ENCODE peak calls at places on chromosome 11, in eight cellular contexts. L, V, W, H, R, Z, E and U are unnamed samples.
A peak's percentile ranks its signal among the peaks of the same experiment; 100 is the strongest.

GRCh38 chr11:8273281-8273680 is 9.6 kb upstream of the LMO1 start:
- DNase-seq in V (no peak), Z (no peak), E (no peak), W (no peak), L (no peak), R (no peak), H (peak; percentile 9), U (no peak)

GRCh38 chr11:110431212-110432073 is 1.7 kb downstream of the FDX1 start:
- DNase-seq in E (no peak), H (peak; percentile 38), L (no peak), R (no peak), W (peak; percentile 33), V (no peak), Z (no peak), U (no peak)

GRCh38 chr11:120432056-120433018 is 79.2 kb upstream of the GRIK4 start:
- DNase-seq in H (peak; percentile 99), W (peak; percentile 99), Z (no peak), V (no peak), R (no peak), L (peak; percentile 95), E (peak; percentile 75), U (peak; percentile 51)

GRCh38 chr11:11349870-11350325 is 3.2 kb downstream of the CSNK2A3 start:
- DNase-seq in R (no peak), W (peak; percentile 87), L (peak; percentile 75), V (no peak), Z (no peak), H (peak; percentile 71), E (peak; percentile 17), U (no peak)

GRCh38 chr11:63595296-63595695 is 18.9 kb downstream of the PLAAT3 start:
- DNase-seq in H (no peak), Z (no peak), L (no peak), V (no peak), R (no peak), W (no peak), E (no peak), U (no peak)

GRCh38 chr11:70582886-70583641 is 184.7 kb downstream of the CTTN start:
- DNase-seq in H (no peak), E (no peak), Z (no peak), W (no peak), L (no peak), R (peak; percentile 63), V (no peak), U (peak; percentile 42)

GRCh38 chr11:3165152-3165705 is at the start of gene OSBPL5:
- DNase-seq in R (peak; percentile 91), W (peak; percentile 73), V (peak; percentile 77), E (peak; percentile 74), Z (peak; percentile 59), L (peak; percentile 23), H (peak; percentile 62), U (peak; percentile 56)

GRCh38 chr11:10087186-10087585 is 206.8 kb downstream of the SBF2 start:
- DNase-seq in H (no peak), L (no peak), R (no peak), Z (no peak), E (no peak), W (peak; percentile 72), V (no peak), U (no peak)

GRCh38 chr11:1854132-1854948 is 1.5 kb downstream of the LSP1 start:
- DNase-seq in Z (no peak), V (no peak), L (no peak), H (no peak), E (no peak), R (peak; percentile 88), W (no peak), U (no peak)

GRCh38 chr11:1534682-1535081 is 37.4 kb downstream of the DUSP8 start:
- DNase-seq in R (no peak), H (no peak), W (no peak), Z (no peak), E (no peak), L (no peak), V (no peak), U (no peak)

GRCh38 chr11:123103326-123103980 is 41.5 kb upstream of the HSPA8 start:
- DNase-seq in V (peak; percentile 36), W (peak; percentile 77), L (peak; percentile 34), R (no peak), E (peak; percentile 65), Z (peak; percentile 23), H (peak; percentile 81), U (no peak)

GRCh38 chr11:3171931-3172560 is 6.9 kb upstream of the OSBPL5 start:
- DNase-seq in Z (no peak), W (no peak), L (no peak), V (no peak), R (peak; percentile 58), E (no peak), H (no peak), U (peak; percentile 34)

GRCh38 chr11:108565653-108566052 is 27.9 kb downstream of the EXPH5 start:
- DNase-seq in V (no peak), H (no peak), Z (no peak), W (no peak), R (no peak), L (no peak), E (no peak), U (no peak)

GRCh38 chr11:131618203-131618602 is 247.8 kb downstream of the NTM start:
- DNase-seq in W (no peak), V (no peak), L (no peak), E (no peak), R (no peak), H (no peak), Z (no peak), U (no peak)

GRCh38 chr11:2797741-2798361 is 87.7 kb downstream of the CDKN1C start:
- DNase-seq in H (no peak), R (peak; percentile 67), Z (no peak), E (peak; percentile 1), V (no peak), W (no peak), L (no peak), U (peak; percentile 54)

GRCh38 chr11:126723665-126724045 is 276.9 kb downstream of the KIRREL3 start:
- DNase-seq in L (no peak), E (no peak), W (no peak), V (no peak), H (peak; percentile 37), R (no peak), Z (no peak), U (no peak)

GRCh38 chr11:110989734-110990133 is 255.8 kb upstream of the POU2AF2 start:
- DNase-seq in H (no peak), V (peak; percentile 23), R (no peak), W (peak; percentile 81), L (peak; percentile 80), Z (no peak), E (peak; percentile 62), U (no peak)

GRCh38 chr11:34238533-34238932 is 119.3 kb downstream of the ABTB2 start:
- DNase-seq in H (no peak), Z (no peak), V (no peak), R (no peak), W (no peak), E (no peak), L (no peak), U (no peak)

GRCh38 chr11:2276999-2277328 is 6.6 kb upstream of the ASCL2 start:
- DNase-seq in L (no peak), V (peak; percentile 6), W (no peak), H (no peak), Z (no peak), E (no peak), R (no peak), U (no peak)

DNA sequence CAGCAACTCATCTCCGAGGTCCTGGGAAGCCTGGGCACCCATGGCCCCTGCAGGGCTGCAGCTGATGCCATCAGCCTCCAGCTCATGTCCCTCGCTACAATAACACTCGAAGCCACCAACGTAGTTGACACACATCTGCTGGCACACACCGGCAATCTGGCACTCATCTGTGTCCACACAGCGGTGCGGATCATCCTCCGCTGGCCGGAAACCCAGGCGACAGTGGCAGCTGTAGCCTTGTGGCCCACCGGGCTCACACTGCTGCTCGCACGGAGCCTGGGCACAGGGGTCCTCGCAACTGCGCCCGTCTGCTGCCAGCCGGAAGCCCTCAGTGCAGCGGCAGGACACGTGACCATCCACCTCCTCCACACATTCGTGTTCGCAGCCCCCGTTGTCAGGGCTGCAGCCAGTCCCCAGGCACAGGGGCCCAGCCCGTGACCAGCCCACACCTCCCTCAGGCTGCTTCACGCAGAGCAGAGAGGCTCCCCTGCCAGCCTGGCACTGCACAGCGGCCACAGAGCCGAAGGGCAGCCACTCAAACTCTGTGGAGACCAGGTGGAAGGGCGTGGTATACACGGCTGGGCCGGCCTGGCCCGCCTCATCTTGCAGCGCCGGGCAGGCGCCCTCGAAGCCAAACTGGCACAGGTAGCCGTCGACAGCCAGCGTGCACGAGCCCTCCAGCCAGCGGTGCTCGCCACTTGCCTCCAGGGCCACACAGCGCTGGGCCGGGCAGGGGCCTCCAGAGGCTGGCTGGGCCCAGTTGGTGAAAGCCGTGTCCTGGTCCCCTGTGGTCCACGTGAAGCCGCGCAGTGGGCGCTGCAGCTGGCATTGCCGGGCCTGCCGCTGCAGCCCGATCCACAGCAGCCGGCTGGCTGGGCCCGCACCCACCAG is 678 bp downstream of the CD248 start:
- DNase-seq in V (no peak), L (no peak), E (no peak), R (peak; percentile 79), W (no peak), H (no peak), Z (no peak), U (no peak)
- H3K4me3 ChIP-seq in V (no peak overlapping the region), L (peak overlapping the region; percentile 87), E (peak overlapping the region; percentile 37), R (peak overlapping the region; percentile 19), W (peak overlapping the region; percentile 99), H (peak overlapping the region; percentile 57), Z (peak overlapping the region; percentile 39), U (no peak overlapping the region)

GRCh38 chr11:119189393-119189792 is 4.1 kb downstream of the NHERF4 start:
- DNase-seq in W (no peak), L (no peak), E (no peak), H (no peak), R (no peak), V (no peak), Z (no peak), U (no peak)

GRCh38 chr11:119187123-119187892 is 2.0 kb downstream of the NHERF4 start:
- DNase-seq in R (no peak), W (no peak), V (no peak), E (no peak), L (no peak), H (no peak), Z (no peak), U (no peak)

GRCh38 chr11:119188887-119189286 is 3.6 kb downstream of the NHERF4 start:
- DNase-seq in Z (no peak), V (no peak), H (no peak), R (no peak), L (no peak), E (no peak), W (no peak), U (no peak)

GRCh38 chr11:119188067-119188466 is 2.8 kb downstream of the NHERF4 start:
- DNase-seq in L (no peak), Z (no peak), W (no peak), V (no peak), R (no peak), E (no peak), H (no peak), U (no peak)

GRCh38 chr11:119185916-119186634 is 800 bp downstream of the NHERF4 start:
- DNase-seq in V (no peak), H (no peak), R (no peak), L (no peak), W (no peak), Z (no peak), E (no peak), U (no peak)
- H3K4me3 ChIP-seq in V (no peak overlapping the region), H (no peak overlapping the region), R (no peak overlapping the region), L (no peak overlapping the region), W (no peak overlapping the region), Z (peak overlapping the region; percentile 18), E (no peak overlapping the region), U (no peak overlapping the region)

GRCh38 chr11:76654310-76654851 is 16.2 kb downstream of the LRRC32 start:
- DNase-seq in L (peak; percentile 95), H (peak; percentile 75), R (no peak), E (peak; percentile 51), V (no peak), Z (peak; percentile 11), W (peak; percentile 85), U (no peak)
- H3K4me3 ChIP-seq in L (no peak overlapping the region), H (no peak overlapping the region), R (no peak overlapping the region), E (no peak overlapping the region), V (no peak overlapping the region), Z (no peak overlapping the region), W (peak overlapping the region; percentile 50), U (no peak overlapping the region)

GRCh38 chr11:26914968-26915367 is 78.9 kb upstream of the FIBIN start:
- DNase-seq in W (no peak), Z (no peak), E (no peak), H (no peak), L (no peak), R (no peak), V (no peak), U (no peak)
- H3K4me3 ChIP-seq in W (no peak overlapping the region), Z (no peak overlapping the region), E (no peak overlapping the region), H (no peak overlapping the region), L (no peak overlapping the region), R (no peak overlapping the region), V (no peak overlapping the region), U (no peak overlapping the region)